ENCODE peak calls at places on chromosomes 12 and 14, in nine cellular contexts. B, Q, J, W, Z, D, K, L and X are unnamed samples.

GRCh38 chr12:34291426-34291901 is 269.2 kb downstream of the ALG10 start:
- DNase-seq in K (no peak), Z (no peak), D (no peak), J (no peak), Q (peak; percentile 28), B (no peak), W (no peak), L (no peak), X (peak; percentile 0)

GRCh38 chr12:49872781-49873181 is 29.9 kb upstream of the BCDIN3D start:
- DNase-seq in W (peak; percentile 22), B (no peak), Z (no peak), J (no peak), D (no peak), K (no peak), Q (no peak), L (no peak), X (peak; percentile 26)

GRCh38 chr12:18320036-18320617 is 58.8 kb downstream of the PIK3C2G start:
- DNase-seq in L (no peak), D (no peak), B (no peak), Q (peak; percentile 75), K (peak; percentile 33), Z (peak; percentile 15), W (peak; percentile 91), J (no peak), X (peak; percentile 48)

GRCh38 chr12:120367252-120367923 is 1.6 kb downstream of the MSI1 start:
- DNase-seq in D (no peak), K (no peak), Z (no peak), B (no peak), L (no peak), Q (no peak), W (no peak), J (no peak), X (no peak)

GRCh38 chr14:100692859-100693558 is 33.7 kb upstream of the DLK1 start:
- DNase-seq in Q (no peak), W (peak; percentile 77), K (no peak), J (no peak), D (no peak), Z (peak; percentile 91), L (no peak), B (no peak), X (peak; percentile 79)

GRCh38 chr14:51304956-51305355 is 64.9 kb downstream of the TMX1 start:
- DNase-seq in W (peak; percentile 97), Q (no peak), B (no peak), Z (peak; percentile 83), J (no peak), L (no peak), K (no peak), D (no peak), X (peak; percentile 22)

GRCh38 chr12:129659927-129660326 is 243.9 kb downstream of the TMEM132D start:
- DNase-seq in B (no peak), D (no peak), K (no peak), Z (no peak), Q (no peak), J (no peak), L (no peak), W (no peak), X (peak; percentile 38)

GRCh38 chr14:104292084-104292970 is 153.9 kb downstream of the KIF26A start:
- DNase-seq in B (peak; percentile 56), W (no peak), D (no peak), L (no peak), Z (no peak), K (no peak), Q (peak; percentile 10), J (no peak), X (no peak)

GRCh38 chr12:46494424-46494823 is 121.9 kb upstream of the SLC38A2 start:
- DNase-seq in W (peak; percentile 83), Q (no peak), Z (peak; percentile 50), D (no peak), L (no peak), B (no peak), K (no peak), J (no peak), X (peak; percentile 69)

GRCh38 chr14:103151270-103151933 is 28.1 kb downstream of the TNFAIP2 start:
- DNase-seq in L (no peak), B (no peak), K (no peak), Q (no peak), W (peak; percentile 25), J (no peak), Z (no peak), D (no peak), X (no peak)

GRCh38 chr14:91899777-91900176 is 32.4 kb upstream of the TC2N start:
- DNase-seq in Z (peak; percentile 14), K (no peak), W (peak; percentile 43), J (no peak), B (no peak), Q (no peak), L (no peak), D (no peak), X (no peak)

GRCh38 chr14:104184911-104185499 is 46.6 kb downstream of the KIF26A start:
- DNase-seq in Q (no peak), J (no peak), Z (peak; percentile 80), K (no peak), B (no peak), L (no peak), D (no peak), W (no peak), X (peak; percentile 60)

GRCh38 chr14:90755661-90756304 is 60.4 kb downstream of the TTC7B start:
- DNase-seq in D (no peak), L (no peak), Q (no peak), W (peak; percentile 24), Z (peak; percentile 73), K (no peak), J (no peak), B (no peak), X (no peak)

GRCh38 chr12:95966287-95966870 is 23.2 kb downstream of the AMDHD1 start:
- DNase-seq in J (no peak), D (no peak), Q (no peak), B (no peak), L (no peak), W (no peak), K (peak; percentile 59), Z (no peak), X (peak; percentile 2)

GRCh38 chr12:89424394-89424793 is 72.1 kb upstream of the DUSP6 start:
- DNase-seq in B (no peak), D (no peak), J (no peak), Z (no peak), L (no peak), Q (no peak), W (no peak), K (no peak), X (no peak)

GRCh38 chr12:111937429-111937828 is 75.5 kb downstream of the TMEM116 start:
- DNase-seq in L (no peak), Z (no peak), D (no peak), B (no peak), K (no peak), W (no peak), Q (no peak), J (no peak), X (no peak)

GRCh38 chr14:37641117-37641516 is 45.7 kb downstream of the TTC6 start:
- DNase-seq in Z (no peak), W (no peak), K (no peak), J (no peak), Q (no peak), L (no peak), D (no peak), B (no peak), X (peak; percentile 9)

GRCh38 chr14:65419593-65420252 is 7.2 kb downstream of the FUT8 start:
- DNase-seq in Z (no peak), K (no peak), D (no peak), W (no peak), J (no peak), L (no peak), Q (no peak), B (no peak), X (no peak)

GRCh38 chr12:109529618-109530300 is 43.5 kb downstream of the MMAB start:
- DNase-seq in D (no peak), L (no peak), K (no peak), Q (no peak), Z (no peak), W (no peak), J (no peak), B (peak; percentile 16), X (peak; percentile 68)

GRCh38 chr14:100246809-100247428 is 8.0 kb downstream of the YY1 start:
- DNase-seq in J (no peak), B (no peak), K (peak; percentile 55), Z (peak; percentile 54), L (no peak), D (peak; percentile 17), Q (no peak), W (peak; percentile 55), X (peak; percentile 82)

GRCh38 chr12:116194935-116195431 is 82.5 kb downstream of the MED13L start:
- DNase-seq in J (peak; percentile 76), B (no peak), D (peak; percentile 53), L (peak; percentile 69), W (no peak), Z (no peak), Q (no peak), K (no peak), X (no peak)

GRCh38 chr12:106519587-106519986 is 63.2 kb upstream of the RFX4 start:
- DNase-seq in Z (no peak), Q (no peak), W (peak; percentile 30), L (no peak), K (no peak), J (no peak), D (no peak), B (no peak), X (no peak)

GRCh38 chr12:95548539-95549391 is 2.5 kb downstream of the USP44 start:
- DNase-seq in Q (no peak), K (no peak), B (peak; percentile 80), Z (no peak), W (no peak), J (peak; percentile 60), D (peak; percentile 57), L (peak; percentile 72), X (no peak)

GRCh38 chr12:2113080-2113479 is 60.3 kb downstream of the CACNA1C start:
- DNase-seq in Q (no peak), D (no peak), K (no peak), B (no peak), W (no peak), L (no peak), Z (no peak), J (no peak), X (no peak)

GRCh38 chr12:93964936-93965335 is 183.4 kb upstream of the PLXNC1 start:
- DNase-seq in Z (no peak), D (no peak), W (no peak), B (no peak), Q (no peak), J (no peak), L (no peak), K (no peak), X (no peak)

GRCh38 chr12:20342111-20342510 is 26.2 kb upstream of the PDE3A start:
- DNase-seq in D (no peak), W (peak; percentile 74), J (no peak), Q (no peak), Z (no peak), L (no peak), K (no peak), B (no peak), X (no peak)

GRCh38 chr12:32240210-32240609 is 133.6 kb downstream of the BICD1 start:
- DNase-seq in K (no peak), L (no peak), J (no peak), D (no peak), Z (peak; percentile 67), B (no peak), Q (no peak), W (no peak), X (no peak)

GRCh38 chr12:23944067-23944466 is 5.4 kb downstream of the SOX5 start:
- DNase-seq in J (no peak), K (no peak), W (no peak), L (no peak), D (no peak), Z (no peak), B (no peak), Q (no peak), X (peak; percentile 46)

GRCh38 chr12:90043264-90043663 is 334.6 kb upstream of the ATP2B1 start:
- DNase-seq in B (no peak), D (no peak), K (no peak), W (peak; percentile 60), Q (no peak), L (no peak), Z (no peak), J (no peak), X (no peak)

GRCh38 chr12:132379996-132380395 is 50.6 kb upstream of the GALNT9 start:
- DNase-seq in K (no peak), W (no peak), Z (no peak), B (no peak), Q (peak; percentile 76), D (no peak), L (no peak), J (no peak), X (peak; percentile 58)

GRCh38 chr12:103600967-103601728 is 14.1 kb downstream of the STAB2 start:
- DNase-seq in W (no peak), B (no peak), L (no peak), D (no peak), K (no peak), Q (no peak), Z (no peak), J (no peak), X (no peak)